ENCODE peak calls at places on chromosomes 16 and 17, in five cellular contexts. Z is mucosa of descending colon, J is stomach, N is RWPE2, D is uterus. B is an unnamed sample. For H3K9me3, the result is how much of the 10 kb centered on the place peaks cover.

GRCh38 chr16:81654346-81654745 is 124.7 kb upstream of the PLCG2 start:
- DNase-seq in Z (no peak), J (no peak), N (no peak), D (no peak), B (no peak)

GRCh38 chr17:80825471-80826345 is 165.9 kb upstream of the CHMP6 start:
- DNase-seq in Z (no peak), J (no peak), N (peak), D (no peak), B (peak)

GRCh38 chr17:79915850-79916430 is 76.7 kb upstream of the CBX4 start:
- DNase-seq in Z (peak), J (peak), N (peak), D (no peak), B (no peak)

GRCh38 chr17:29212681-29213121 is 32.5 kb upstream of the MYO18A start:
- DNase-seq in Z (no peak), J (no peak), N (no peak), D (no peak), B (no peak)

GRCh38 chr16:84121007-84121406 is 4.3 kb upstream of the MBTPS1 start:
- DNase-seq in Z (no peak), J (no peak), N (no peak), D (no peak), B (no peak)

GRCh38 chr16:84358601-84359295 is 9.6 kb upstream of the ATP2C2 start:
- DNase-seq in Z (peak), J (no peak), N (no peak), D (no peak), B (no peak)

GRCh38 chr17:11986939-11987329 is 10.3 kb downstream of the ZNF18 start:
- DNase-seq in Z (no peak), J (no peak), N (no peak), D (no peak), B (no peak)

GRCh38 chr17:56489980-56490379 is 103.5 kb upstream of the NOG start:
- DNase-seq in Z (no peak), J (no peak), N (no peak), D (no peak), B (no peak)

GRCh38 chr16:89304941-89305705 is 87.6 kb downstream of the ZNF778 start:
- DNase-seq in Z (no peak), J (no peak), N (no peak), D (no peak), B (no peak)

GRCh38 chr17:55601874-55602364 is 90.7 kb upstream of the SMIM36 start:
- DNase-seq in Z (no peak), J (no peak), N (no peak), D (no peak), B (no peak)

GRCh38 chr17:39816272-39816671 is 47.8 kb downstream of the IKZF3 start:
- DNase-seq in Z (no peak), J (no peak), N (no peak), D (no peak), B (no peak)

GRCh38 chr17:55632893-55633292 is 89.8 kb downstream of the TMEM100 start:
- DNase-seq in Z (no peak), J (no peak), N (no peak), D (no peak), B (no peak)

GRCh38 chr16:88132836-88133506 is 181.7 kb downstream of the BANP start:
- DNase-seq in Z (no peak), J (no peak), N (no peak), D (no peak), B (no peak)

DNA sequence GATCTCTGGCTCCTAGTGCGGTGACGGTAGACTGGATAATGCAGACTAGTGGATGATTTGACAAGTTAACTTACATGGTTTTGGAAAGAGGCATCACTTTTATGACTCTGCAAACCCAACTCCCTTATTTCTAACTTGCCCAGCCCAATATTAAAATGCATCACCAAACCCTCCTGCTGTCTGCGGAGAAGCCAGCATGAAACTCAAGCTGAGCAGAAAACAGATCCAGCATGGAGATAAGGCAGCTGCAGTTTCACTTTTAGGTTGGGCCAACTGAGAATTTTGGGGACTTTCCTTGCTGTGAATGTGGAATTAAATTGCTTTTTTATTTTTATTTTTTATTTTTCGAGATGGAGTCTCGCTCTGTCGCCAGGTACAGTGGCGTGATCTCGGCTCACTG is 27.8 kb downstream of the CDH1 start:
- DNase-seq in Z (no peak), J (no peak), N (no peak), D (no peak), B (no peak)
- TF ChIP-seq CTCF in Z (no peak), J (no peak), N (no peak), D (no peak), B (no peak)

GRCh38 chr17:26818736-26819135 is 475.2 kb upstream of the WSB1 start:
- DNase-seq in Z (no peak), J (no peak), N (no peak), D (no peak), B (no peak)
- H3K9me3 ChIP-seq in Z (half or more), J (half or more), N (under half), D (under half), B (half or more)

DNA sequence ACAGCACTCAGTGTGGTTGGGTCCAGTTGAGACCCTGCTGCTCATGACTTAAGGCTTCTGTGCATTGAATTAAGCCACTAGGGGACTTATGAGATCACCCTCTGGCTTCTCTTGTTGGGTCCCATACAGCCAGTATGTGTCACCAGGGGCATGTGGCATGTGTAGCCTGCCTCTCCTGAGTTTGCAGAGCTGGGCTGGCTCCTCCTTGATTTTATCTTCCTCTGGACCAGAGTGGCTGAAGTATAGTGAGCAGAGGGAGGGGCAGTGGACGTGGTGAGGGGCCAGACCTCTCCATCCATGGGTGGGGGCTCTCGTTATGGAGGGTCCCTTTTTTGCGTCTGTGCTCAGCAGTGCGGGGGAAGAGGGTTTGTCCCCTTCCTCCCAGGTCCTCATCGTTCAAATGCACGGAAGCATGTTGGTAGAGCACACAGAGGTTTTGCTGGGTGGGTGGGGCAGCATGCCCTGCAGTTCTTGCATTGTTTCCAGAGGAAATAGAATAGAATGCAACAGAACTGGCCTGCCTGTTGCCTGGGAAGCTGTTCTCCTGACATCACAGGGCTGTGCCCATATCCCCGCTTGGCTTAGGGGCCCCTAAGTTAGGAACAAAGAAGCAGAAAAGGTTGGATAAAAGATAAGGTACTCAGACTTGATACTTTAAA is 77.4 kb downstream of the SPECC1 start:
- DNase-seq in Z (no peak), J (no peak), N (no peak), D (no peak), B (no peak)
- TF ChIP-seq CTCF in Z (no peak), J (no peak), N (no peak), D (no peak), B (no peak)

DNA sequence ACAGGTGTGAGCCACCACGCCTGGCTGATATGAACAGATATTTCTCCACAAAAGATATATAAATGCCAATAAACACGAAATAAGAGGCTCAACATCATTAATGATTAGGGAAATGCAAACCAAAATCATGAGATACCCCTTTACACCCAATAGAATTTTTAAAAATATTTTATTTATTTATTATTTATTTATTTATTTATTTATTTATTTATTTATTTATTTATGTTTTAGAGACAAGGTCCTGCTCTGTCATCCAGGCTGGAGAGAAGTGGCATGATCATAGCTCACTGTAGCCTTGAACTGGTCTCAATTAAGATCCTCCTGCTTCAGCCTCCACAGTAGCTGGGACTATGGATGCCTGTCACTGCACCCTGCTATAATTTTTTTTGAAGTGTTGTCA is 30.8 kb downstream of the APPBP2 start:
- DNase-seq in Z (no peak), J (no peak), N (no peak), D (no peak), B (no peak)
- H3K9me3 ChIP-seq in Z (under half), J (under half), N (under half), D (under half), B (under half)

DNA sequence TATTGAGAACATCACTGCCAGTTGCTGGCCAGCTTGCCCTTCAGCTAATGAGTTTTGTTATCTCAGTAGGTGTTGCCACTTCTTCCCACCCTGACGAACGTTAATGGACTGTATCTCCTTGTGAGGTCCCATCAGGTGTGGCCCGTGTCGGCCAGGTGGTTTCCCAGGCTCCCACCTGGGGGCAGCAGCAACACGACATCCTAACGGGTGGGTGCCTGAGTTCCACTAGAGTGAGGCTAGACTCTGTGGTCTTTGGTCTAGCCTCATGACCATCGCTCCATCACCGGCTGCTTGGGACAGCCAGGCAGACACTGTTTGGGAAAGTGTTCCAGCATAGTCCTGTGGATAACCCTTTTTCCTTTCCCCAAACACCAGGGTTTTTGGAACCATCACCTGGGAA is 45.6 kb upstream of the LCMT1 start:
- DNase-seq in Z (peak), J (no peak), N (no peak), D (no peak), B (no peak)
- TF ChIP-seq CTCF in Z (no peak), J (no peak), N (no peak), D (no peak), B (no peak)

GRCh38 chr17:61699694-61700093 is 108.7 kb upstream of the NACA2 start:
- DNase-seq in Z (no peak), J (no peak), N (no peak), D (no peak), B (no peak)
- H3K9me3 ChIP-seq in Z (under half), J (half or more), N (under half), D (under half), B (under half)

GRCh38 chr16:62870554-62870953 is 834.3 kb upstream of the CDH8 start:
- DNase-seq in Z (no peak), J (no peak), N (no peak), D (no peak), B (no peak)
- TF ChIP-seq CTCF in Z (no peak), J (no peak), N (peak), D (no peak), B (no peak)

DNA sequence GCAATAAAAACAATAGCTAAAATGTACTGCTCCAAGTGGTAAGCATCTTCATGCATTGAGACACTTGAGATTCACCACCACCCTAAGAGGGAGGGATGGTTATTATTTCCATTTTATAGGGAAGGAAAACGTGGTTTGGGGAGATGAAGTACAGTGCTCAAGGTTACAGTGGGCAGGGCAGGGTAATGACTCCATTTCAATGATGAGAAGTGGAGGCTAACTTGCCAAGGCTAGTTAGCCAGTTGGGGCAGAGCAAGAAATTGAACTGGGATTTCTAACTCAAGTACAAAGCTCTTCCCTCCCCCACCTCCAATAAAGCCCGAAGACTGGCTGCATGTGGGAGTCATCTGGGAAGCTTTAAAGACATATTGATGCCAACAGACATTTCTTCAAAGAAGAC is 6.3 kb upstream of the SPACA3 start:
- DNase-seq in Z (no peak), J (no peak), N (no peak), D (no peak), B (no peak)
- H3K9me3 ChIP-seq in Z (under half), J (under half), N (under half), D (under half), B (under half)